ENCODE peak calls at places on chromosomes 4 and X, in eight cellular contexts. S is HepG2, H is kidney epithelial cell, Z is lung, V is fibroblast of villous mesenchyme, Y is Caco-2, A is cardiac fibroblast, B is brain microvascular endothelial cell. Q is an unnamed sample.

GRCh38 chr4:153931804-153932203 is 142.9 kb upstream of the SFRP2 start:
- DNase-seq in B (no peak), Z (no peak), V (peak; percentile 60), A (peak; percentile 12), Y (no peak), S (no peak), H (peak; percentile 41), Q (peak; percentile 41)

GRCh38 chr4:19739101-19739651 is 512.5 kb upstream of the SLIT2 start:
- DNase-seq in B (peak; percentile 95), S (no peak), Y (no peak), V (peak; percentile 90), A (peak; percentile 89), Z (no peak), H (peak; percentile 90), Q (peak; percentile 97)

GRCh38 chr4:125433453-125433852 is 118.7 kb downstream of the FAT4 start:
- DNase-seq in A (peak; percentile 93), H (no peak), Z (no peak), B (peak; percentile 74), V (peak; percentile 80), S (no peak), Y (no peak), Q (peak; percentile 66)

GRCh38 chr4:45119376-45119775 is 393.0 kb upstream of the GNPDA2 start:
- DNase-seq in V (no peak), S (no peak), B (no peak), Z (no peak), A (no peak), H (no peak), Y (no peak), Q (no peak)

GRCh38 chr4:151804821-151805220 is 44.0 kb upstream of the GATB start:
- DNase-seq in S (no peak), Y (no peak), B (no peak), V (no peak), Z (no peak), A (no peak), H (no peak), Q (no peak)

GRCh38 chr4:170089743-170090666 is at the start of gene AADAT:
- DNase-seq in V (peak; percentile 78), Z (peak; percentile 82), B (peak; percentile 51), A (peak; percentile 80), S (peak; percentile 81), Y (peak; percentile 87), H (no peak), Q (peak; percentile 69)

GRCh38 chr4:25343671-25344070 is 31.1 kb downstream of the ZCCHC4 start:
- DNase-seq in H (no peak), V (no peak), B (no peak), S (no peak), Z (no peak), Y (no peak), A (no peak), Q (peak; percentile 25)

GRCh38 chr4:108240356-108240755 is 71.6 kb upstream of the LEF1 start:
- DNase-seq in B (peak; percentile 12), S (no peak), H (no peak), Z (no peak), Y (no peak), A (no peak), V (peak; percentile 57), Q (peak; percentile 66)

GRCh38 chr4:121070696-121071639 is 1.4 kb downstream of the NDNF start:
- DNase-seq in A (peak; percentile 28), Z (peak; percentile 67), B (no peak), S (no peak), V (peak; percentile 6), H (no peak), Y (peak; percentile 66), Q (peak; percentile 15)

GRCh38 chr4:109472343-109472761 is 38.7 kb downstream of the SEC24B start:
- DNase-seq in V (peak; percentile 84), A (peak; percentile 58), Y (no peak), B (peak; percentile 42), H (peak; percentile 9), Z (no peak), S (no peak), Q (peak; percentile 75)

GRCh38 chrX:7263961-7264360 is 116.0 kb upstream of the PUDP start:
- DNase-seq in B (no peak), Y (no peak), S (no peak), V (no peak), H (peak; percentile 23), Z (no peak), A (no peak), Q (no peak)

GRCh38 chr4:37903901-37904300 is 13.0 kb downstream of the TBC1D1 start:
- DNase-seq in A (no peak), H (no peak), Y (no peak), S (no peak), V (no peak), Z (no peak), B (no peak), Q (no peak)

GRCh38 chrX:114152130-114152529 is 431.8 kb upstream of the HTR2C start:
- DNase-seq in V (peak; percentile 54), Y (no peak), B (peak; percentile 46), H (peak; percentile 4), Z (no peak), S (peak; percentile 17), A (peak; percentile 61), Q (peak; percentile 35)

GRCh38 chr4:149835280-149835679 is 19.6 kb upstream of the IQCM start:
- DNase-seq in S (no peak), H (no peak), A (no peak), Z (no peak), V (no peak), B (no peak), Y (no peak), Q (no peak)

GRCh38 chr4:83025563-83025962 is 9.4 kb upstream of the COPS4 start:
- DNase-seq in B (no peak), Z (no peak), S (no peak), A (no peak), Y (no peak), H (no peak), V (no peak), Q (no peak)

GRCh38 chrX:68870357-68870756 is 41.5 kb downstream of the EFNB1 start:
- DNase-seq in Z (no peak), Y (no peak), H (no peak), S (no peak), A (no peak), B (no peak), V (no peak), Q (no peak)

GRCh38 chr4:119041951-119042560 is 93.6 kb upstream of the MYOZ2 start:
- DNase-seq in A (peak; percentile 83), B (peak; percentile 60), S (peak; percentile 66), H (peak; percentile 29), Y (peak; percentile 72), V (peak; percentile 84), Z (peak; percentile 56), Q (peak; percentile 92)

GRCh38 chrX:31547816-31548215 is 476.0 kb upstream of the FTHL17 start:
- DNase-seq in Y (no peak), B (no peak), A (no peak), H (no peak), Z (no peak), S (no peak), V (no peak), Q (no peak)

GRCh38 chr4:8707045-8707781 is 114.6 kb downstream of the CPZ start:
- DNase-seq in H (no peak), A (no peak), Y (no peak), Z (no peak), B (no peak), S (no peak), V (no peak), Q (no peak)

GRCh38 chrX:124194209-124194608 is 138.3 kb upstream of the TEX13D start:
- DNase-seq in A (peak; percentile 7), Y (no peak), H (no peak), S (no peak), V (no peak), B (no peak), Z (no peak), Q (no peak)

GRCh38 chr4:149047368-149047767 is 605.2 kb upstream of the NR3C2 start:
- DNase-seq in Y (no peak), H (no peak), V (no peak), Z (no peak), B (peak; percentile 39), A (no peak), S (no peak), Q (no peak)

GRCh38 chr4:99827857-99828256 is 11.2 kb downstream of the DAPP1 start:
- DNase-seq in A (no peak), S (no peak), Z (no peak), B (no peak), H (no peak), Y (no peak), V (no peak), Q (no peak)

GRCh38 chrX:19888419-19888879 is 1.0 kb upstream of the SH3KBP1 start:
- DNase-seq in B (peak; percentile 48), Y (peak; percentile 69), V (peak; percentile 76), Z (no peak), S (peak; percentile 78), A (peak; percentile 80), H (no peak), Q (peak; percentile 85)
- TF ChIP-seq CTCF in B (peak; percentile 66), Y (peak; percentile 54), V (peak; percentile 63), Z (peak; percentile 58), S (peak; percentile 80), A (peak; percentile 66), H (peak; percentile 37), Q (peak; percentile 69)

GRCh38 chr4:1579834-1580686 is 104.1 kb downstream of the FAM53A start:
- DNase-seq in V (peak; percentile 49), A (no peak), H (no peak), B (peak; percentile 25), Y (peak; percentile 89), S (peak; percentile 15), Z (peak; percentile 94), Q (no peak)
- H3K4me3 ChIP-seq in V (peak overlapping the region; percentile 62), A (peak overlapping the region; percentile 61), H (peak overlapping the region; percentile 37), B (peak overlapping the region; percentile 54), Y (peak overlapping the region; percentile 40), S (peak overlapping the region; percentile 46), Z (peak overlapping the region; percentile 47), Q (peak overlapping the region; percentile 68)

GRCh38 chr4:22129454-22130075 is 181.0 kb upstream of the KCNIP4 start:
- DNase-seq in V (peak; percentile 10), H (no peak), S (peak; percentile 5), A (peak; percentile 58), B (peak; percentile 37), Y (peak; percentile 33), Z (no peak), Q (peak; percentile 47)
- TF ChIP-seq CTCF in V (peak; percentile 43), H (peak; percentile 68), S (peak; percentile 70), A (peak; percentile 68), B (peak; percentile 84), Y (peak; percentile 24), Z (no peak), Q (peak; percentile 65)

DNA sequence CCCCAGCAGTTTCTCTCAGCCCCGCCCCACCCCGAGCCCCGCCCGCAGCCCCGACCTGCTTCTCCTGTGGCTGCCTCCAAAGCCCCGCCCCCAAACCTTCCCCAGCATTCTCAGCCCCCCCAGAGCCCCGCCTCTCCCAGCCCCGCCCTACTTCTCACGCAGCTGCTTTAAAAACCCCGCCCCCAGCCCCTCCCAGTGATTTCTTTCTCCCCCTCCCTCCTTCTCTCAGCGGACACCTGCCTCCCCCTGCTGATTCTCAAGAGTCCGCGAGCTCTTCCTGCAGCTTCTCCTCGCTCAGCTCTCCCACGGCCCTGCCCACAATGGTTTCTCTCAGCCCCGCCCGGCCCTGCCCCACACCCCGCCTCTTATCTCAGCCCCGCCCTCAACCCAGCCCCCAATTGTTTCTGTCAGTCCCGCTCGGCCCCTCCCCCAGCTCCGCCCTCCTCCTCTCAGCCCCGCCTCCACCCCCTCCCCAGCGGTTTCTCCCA is 635 bp upstream of the EOLA1 start:
- DNase-seq in Z (peak; percentile 90), V (peak; percentile 94), B (peak; percentile 81), S (peak; percentile 70), H (peak; percentile 28), Y (peak; percentile 92), A (peak; percentile 95), Q (peak; percentile 92)
- H3K4me3 ChIP-seq in Z (no peak overlapping the region), V (peak overlapping the region; percentile 80), B (peak overlapping the region; percentile 68), S (peak overlapping the region; percentile 85), H (peak overlapping the region; percentile 54), Y (peak overlapping the region; percentile 77), A (peak overlapping the region; percentile 78), Q (peak overlapping the region; percentile 81)